ENCODE peak calls at places on chromosomes 12 and 14, in nine cellular contexts. One of them, this sample, is unnamed.
A peak's percentile ranks its signal among the peaks of the same experiment; 100 is the strongest.

GRCh38 chr12:50201987-50202521 is 34.9 kb upstream of the CERS5 start:
- DNase-seq in activated T-cell treated with anti-CD3 and anti-CD28 coated beads, Interleukin-2, amount 50 U/mL, for 4 hours: no peak
- DNase-seq in brain microvascular endothelial cell: peak; percentile 94
- DNase-seq in LoVo: peak; percentile 92
- DNase-seq in cortex of kidney: no peak
- DNase-seq in HTR-8/SVneo: peak; percentile 74
- DNase-seq in activated CD4-positive, CD25-positive, alpha-beta regulatory T cell: no peak
- DNase-seq in fibroblast of lung: peak; percentile 94
- DNase-seq in body of pancreas: peak; percentile 24
- DNase-seq in this sample: no peak

GRCh38 chr14:89695846-89696245 is 258.7 kb downstream of the EFCAB11 start:
- DNase-seq in fibroblast of lung: no peak
- DNase-seq in brain microvascular endothelial cell: no peak
- DNase-seq in HTR-8/SVneo: no peak
- DNase-seq in LoVo: no peak
- DNase-seq in activated CD4-positive, CD25-positive, alpha-beta regulatory T cell: no peak
- DNase-seq in activated T-cell treated with anti-CD3 and anti-CD28 coated beads, Interleukin-2, amount 50 U/mL, for 4 hours: no peak
- DNase-seq in cortex of kidney: no peak
- DNase-seq in body of pancreas: no peak
- DNase-seq in this sample: no peak

GRCh38 chr12:87814625-87815024 is 214.6 kb downstream of the C12orf50 start:
- DNase-seq in LoVo: no peak
- DNase-seq in brain microvascular endothelial cell: peak; percentile 56
- DNase-seq in activated T-cell treated with anti-CD3 and anti-CD28 coated beads, Interleukin-2, amount 50 U/mL, for 4 hours: no peak
- DNase-seq in fibroblast of lung: peak; percentile 85
- DNase-seq in HTR-8/SVneo: no peak
- DNase-seq in activated CD4-positive, CD25-positive, alpha-beta regulatory T cell: no peak
- DNase-seq in body of pancreas: no peak
- DNase-seq in cortex of kidney: no peak
- DNase-seq in this sample: no peak

GRCh38 chr12:115144425-115144824 is 460.4 kb upstream of the TBX3 start:
- DNase-seq in HTR-8/SVneo: no peak
- DNase-seq in activated CD4-positive, CD25-positive, alpha-beta regulatory T cell: no peak
- DNase-seq in LoVo: no peak
- DNase-seq in activated T-cell treated with anti-CD3 and anti-CD28 coated beads, Interleukin-2, amount 50 U/mL, for 4 hours: no peak
- DNase-seq in body of pancreas: no peak
- DNase-seq in brain microvascular endothelial cell: no peak
- DNase-seq in fibroblast of lung: no peak
- DNase-seq in cortex of kidney: no peak
- DNase-seq in this sample: no peak

GRCh38 chr12:19946549-19946948 is 421.8 kb upstream of the PDE3A start:
- DNase-seq in activated T-cell treated with anti-CD3 and anti-CD28 coated beads, Interleukin-2, amount 50 U/mL, for 4 hours: no peak
- DNase-seq in fibroblast of lung: peak; percentile 99
- DNase-seq in LoVo: no peak
- DNase-seq in cortex of kidney: no peak
- DNase-seq in body of pancreas: no peak
- DNase-seq in HTR-8/SVneo: peak; percentile 70
- DNase-seq in activated CD4-positive, CD25-positive, alpha-beta regulatory T cell: no peak
- DNase-seq in brain microvascular endothelial cell: peak; percentile 97
- DNase-seq in this sample: no peak

GRCh38 chr12:68794653-68795253 is 13.2 kb upstream of the MDM2 start:
- DNase-seq in body of pancreas: no peak
- DNase-seq in HTR-8/SVneo: no peak
- DNase-seq in LoVo: no peak
- DNase-seq in fibroblast of lung: peak; percentile 79
- DNase-seq in activated CD4-positive, CD25-positive, alpha-beta regulatory T cell: no peak
- DNase-seq in cortex of kidney: no peak
- DNase-seq in brain microvascular endothelial cell: peak; percentile 73
- DNase-seq in activated T-cell treated with anti-CD3 and anti-CD28 coated beads, Interleukin-2, amount 50 U/mL, for 4 hours: no peak
- DNase-seq in this sample: no peak

GRCh38 chr14:61812347-61813100 is 50.3 kb downstream of the SNAPC1 start:
- DNase-seq in activated CD4-positive, CD25-positive, alpha-beta regulatory T cell: no peak
- DNase-seq in brain microvascular endothelial cell: no peak
- DNase-seq in cortex of kidney: no peak
- DNase-seq in activated T-cell treated with anti-CD3 and anti-CD28 coated beads, Interleukin-2, amount 50 U/mL, for 4 hours: no peak
- DNase-seq in fibroblast of lung: peak; percentile 7
- DNase-seq in body of pancreas: no peak
- DNase-seq in LoVo: no peak
- DNase-seq in HTR-8/SVneo: peak; percentile 79
- DNase-seq in this sample: no peak

GRCh38 chr14:24110060-24110459 is 4.5 kb upstream of the DCAF11 start:
- DNase-seq in activated CD4-positive, CD25-positive, alpha-beta regulatory T cell: no peak
- DNase-seq in body of pancreas: no peak
- DNase-seq in brain microvascular endothelial cell: no peak
- DNase-seq in activated T-cell treated with anti-CD3 and anti-CD28 coated beads, Interleukin-2, amount 50 U/mL, for 4 hours: no peak
- DNase-seq in LoVo: peak; percentile 20
- DNase-seq in fibroblast of lung: no peak
- DNase-seq in cortex of kidney: no peak
- DNase-seq in HTR-8/SVneo: no peak
- DNase-seq in this sample: no peak

GRCh38 chr12:17550011-17550410 is 540.0 kb downstream of the RERGL start:
- DNase-seq in HTR-8/SVneo: no peak
- DNase-seq in body of pancreas: no peak
- DNase-seq in activated CD4-positive, CD25-positive, alpha-beta regulatory T cell: no peak
- DNase-seq in cortex of kidney: no peak
- DNase-seq in LoVo: no peak
- DNase-seq in fibroblast of lung: no peak
- DNase-seq in activated T-cell treated with anti-CD3 and anti-CD28 coated beads, Interleukin-2, amount 50 U/mL, for 4 hours: no peak
- DNase-seq in brain microvascular endothelial cell: no peak
- DNase-seq in this sample: no peak

GRCh38 chr12:111393700-111394275 is 11.9 kb upstream of the SH2B3 start:
- DNase-seq in brain microvascular endothelial cell: no peak
- DNase-seq in HTR-8/SVneo: no peak
- DNase-seq in activated CD4-positive, CD25-positive, alpha-beta regulatory T cell: no peak
- DNase-seq in fibroblast of lung: no peak
- DNase-seq in activated T-cell treated with anti-CD3 and anti-CD28 coated beads, Interleukin-2, amount 50 U/mL, for 4 hours: no peak
- DNase-seq in LoVo: no peak
- DNase-seq in cortex of kidney: no peak
- DNase-seq in body of pancreas: no peak
- DNase-seq in this sample: no peak

GRCh38 chr14:88364710-88365413 is 20.6 kb upstream of the SPATA7 start:
- DNase-seq in brain microvascular endothelial cell: no peak
- DNase-seq in LoVo: no peak
- DNase-seq in activated T-cell treated with anti-CD3 and anti-CD28 coated beads, Interleukin-2, amount 50 U/mL, for 4 hours: no peak
- DNase-seq in activated CD4-positive, CD25-positive, alpha-beta regulatory T cell: no peak
- DNase-seq in body of pancreas: no peak
- DNase-seq in HTR-8/SVneo: no peak
- DNase-seq in cortex of kidney: no peak
- DNase-seq in fibroblast of lung: no peak
- DNase-seq in this sample: no peak

GRCh38 chr12:69896653-69897381 is 71.8 kb downstream of the MYRFL start:
- DNase-seq in LoVo: no peak
- DNase-seq in fibroblast of lung: no peak
- DNase-seq in HTR-8/SVneo: no peak
- DNase-seq in cortex of kidney: no peak
- DNase-seq in brain microvascular endothelial cell: no peak
- DNase-seq in body of pancreas: no peak
- DNase-seq in activated T-cell treated with anti-CD3 and anti-CD28 coated beads, Interleukin-2, amount 50 U/mL, for 4 hours: no peak
- DNase-seq in activated CD4-positive, CD25-positive, alpha-beta regulatory T cell: no peak
- DNase-seq in this sample: no peak

GRCh38 chr14:70709726-70710382 is 68.1 kb downstream of the TTC9 start:
- DNase-seq in activated T-cell treated with anti-CD3 and anti-CD28 coated beads, Interleukin-2, amount 50 U/mL, for 4 hours: no peak
- DNase-seq in HTR-8/SVneo: no peak
- DNase-seq in body of pancreas: no peak
- DNase-seq in LoVo: no peak
- DNase-seq in cortex of kidney: no peak
- DNase-seq in brain microvascular endothelial cell: no peak
- DNase-seq in fibroblast of lung: no peak
- DNase-seq in activated CD4-positive, CD25-positive, alpha-beta regulatory T cell: no peak
- DNase-seq in this sample: no peak

GRCh38 chr14:77638738-77639137 is 22.3 kb upstream of the SPTLC2 start:
- DNase-seq in activated CD4-positive, CD25-positive, alpha-beta regulatory T cell: no peak
- DNase-seq in cortex of kidney: no peak
- DNase-seq in HTR-8/SVneo: peak; percentile 52
- DNase-seq in fibroblast of lung: peak; percentile 96
- DNase-seq in LoVo: peak; percentile 40
- DNase-seq in brain microvascular endothelial cell: peak; percentile 97
- DNase-seq in body of pancreas: no peak
- DNase-seq in activated T-cell treated with anti-CD3 and anti-CD28 coated beads, Interleukin-2, amount 50 U/mL, for 4 hours: no peak
- DNase-seq in this sample: no peak

GRCh38 chr14:72546359-72547035 is 347.4 kb downstream of the DPF3 start:
- DNase-seq in activated T-cell treated with anti-CD3 and anti-CD28 coated beads, Interleukin-2, amount 50 U/mL, for 4 hours: no peak
- DNase-seq in LoVo: no peak
- DNase-seq in activated CD4-positive, CD25-positive, alpha-beta regulatory T cell: no peak
- DNase-seq in brain microvascular endothelial cell: no peak
- DNase-seq in cortex of kidney: no peak
- DNase-seq in HTR-8/SVneo: no peak
- DNase-seq in fibroblast of lung: no peak
- DNase-seq in body of pancreas: no peak
- DNase-seq in this sample: no peak

GRCh38 chr14:101083564-101084435 is 180.3 kb upstream of the RTL1 start:
- DNase-seq in body of pancreas: no peak
- DNase-seq in LoVo: no peak
- DNase-seq in activated T-cell treated with anti-CD3 and anti-CD28 coated beads, Interleukin-2, amount 50 U/mL, for 4 hours: no peak
- DNase-seq in fibroblast of lung: no peak
- DNase-seq in activated CD4-positive, CD25-positive, alpha-beta regulatory T cell: no peak
- DNase-seq in HTR-8/SVneo: no peak
- DNase-seq in brain microvascular endothelial cell: no peak
- DNase-seq in cortex of kidney: no peak
- DNase-seq in this sample: no peak

GRCh38 chr12:123942277-123942653 is 30.4 kb downstream of the CCDC92 start:
- DNase-seq in brain microvascular endothelial cell: peak; percentile 83
- DNase-seq in HTR-8/SVneo: peak; percentile 33
- DNase-seq in fibroblast of lung: peak; percentile 89
- DNase-seq in body of pancreas: no peak
- DNase-seq in LoVo: no peak
- DNase-seq in activated T-cell treated with anti-CD3 and anti-CD28 coated beads, Interleukin-2, amount 50 U/mL, for 4 hours: no peak
- DNase-seq in activated CD4-positive, CD25-positive, alpha-beta regulatory T cell: no peak
- DNase-seq in cortex of kidney: no peak
- DNase-seq in this sample: no peak

GRCh38 chr12:69284131-69284530 is 44.8 kb downstream of the CPSF6 start:
- DNase-seq in activated CD4-positive, CD25-positive, alpha-beta regulatory T cell: no peak
- DNase-seq in brain microvascular endothelial cell: peak; percentile 73
- DNase-seq in body of pancreas: peak; percentile 71
- DNase-seq in activated T-cell treated with anti-CD3 and anti-CD28 coated beads, Interleukin-2, amount 50 U/mL, for 4 hours: no peak
- DNase-seq in cortex of kidney: no peak
- DNase-seq in HTR-8/SVneo: peak; percentile 23
- DNase-seq in fibroblast of lung: peak; percentile 78
- DNase-seq in LoVo: peak; percentile 89
- DNase-seq in this sample: no peak

GRCh38 chr12:49297695-49298060 is 2.7 kb downstream of the PRPH start:
- DNase-seq in cortex of kidney: no peak
- DNase-seq in activated T-cell treated with anti-CD3 and anti-CD28 coated beads, Interleukin-2, amount 50 U/mL, for 4 hours: no peak
- DNase-seq in LoVo: no peak
- DNase-seq in HTR-8/SVneo: no peak
- DNase-seq in fibroblast of lung: no peak
- DNase-seq in body of pancreas: no peak
- DNase-seq in activated CD4-positive, CD25-positive, alpha-beta regulatory T cell: no peak
- DNase-seq in brain microvascular endothelial cell: no peak
- DNase-seq in this sample: no peak

GRCh38 chr14:68716698-68717097 is 76.2 kb downstream of the ZFP36L1 start:
- DNase-seq in activated T-cell treated with anti-CD3 and anti-CD28 coated beads, Interleukin-2, amount 50 U/mL, for 4 hours: no peak
- DNase-seq in activated CD4-positive, CD25-positive, alpha-beta regulatory T cell: no peak
- DNase-seq in brain microvascular endothelial cell: no peak
- DNase-seq in cortex of kidney: no peak
- DNase-seq in LoVo: no peak
- DNase-seq in HTR-8/SVneo: no peak
- DNase-seq in fibroblast of lung: no peak
- DNase-seq in body of pancreas: peak; percentile 49
- DNase-seq in this sample: no peak

GRCh38 chr12:89140141-89140540 is 212.2 kb downstream of the DUSP6 start:
- DNase-seq in fibroblast of lung: peak; percentile 28
- DNase-seq in LoVo: no peak
- DNase-seq in brain microvascular endothelial cell: no peak
- DNase-seq in HTR-8/SVneo: no peak
- DNase-seq in body of pancreas: no peak
- DNase-seq in activated CD4-positive, CD25-positive, alpha-beta regulatory T cell: no peak
- DNase-seq in cortex of kidney: no peak
- DNase-seq in activated T-cell treated with anti-CD3 and anti-CD28 coated beads, Interleukin-2, amount 50 U/mL, for 4 hours: no peak
- DNase-seq in this sample: no peak

GRCh38 chr12:54376596-54377468 is 7.7 kb downstream of the ZNF385A start:
- DNase-seq in body of pancreas: no peak
- DNase-seq in fibroblast of lung: no peak
- DNase-seq in activated T-cell treated with anti-CD3 and anti-CD28 coated beads, Interleukin-2, amount 50 U/mL, for 4 hours: no peak
- DNase-seq in activated CD4-positive, CD25-positive, alpha-beta regulatory T cell: no peak
- DNase-seq in HTR-8/SVneo: no peak
- DNase-seq in LoVo: no peak
- DNase-seq in brain microvascular endothelial cell: no peak
- DNase-seq in cortex of kidney: no peak
- DNase-seq in this sample: no peak

GRCh38 chr14:21408152-21408551 is 24.3 kb upstream of the SUPT16H start:
- DNase-seq in fibroblast of lung: peak; percentile 76
- DNase-seq in body of pancreas: no peak
- DNase-seq in brain microvascular endothelial cell: peak; percentile 81
- DNase-seq in HTR-8/SVneo: no peak
- DNase-seq in cortex of kidney: no peak
- DNase-seq in activated T-cell treated with anti-CD3 and anti-CD28 coated beads, Interleukin-2, amount 50 U/mL, for 4 hours: no peak
- DNase-seq in activated CD4-positive, CD25-positive, alpha-beta regulatory T cell: no peak
- DNase-seq in LoVo: no peak
- DNase-seq in this sample: no peak

GRCh38 chr12:52029686-52030085 is 21.6 kb upstream of the NR4A1 start:
- DNase-seq in activated T-cell treated with anti-CD3 and anti-CD28 coated beads, Interleukin-2, amount 50 U/mL, for 4 hours: no peak
- DNase-seq in LoVo: no peak
- DNase-seq in activated CD4-positive, CD25-positive, alpha-beta regulatory T cell: no peak
- DNase-seq in fibroblast of lung: no peak
- DNase-seq in HTR-8/SVneo: no peak
- DNase-seq in brain microvascular endothelial cell: peak; percentile 78
- DNase-seq in cortex of kidney: no peak
- DNase-seq in body of pancreas: no peak
- DNase-seq in this sample: no peak

GRCh38 chr14:95564060-95564459 is 29.2 kb downstream of the GLRX5 start:
- DNase-seq in cortex of kidney: no peak
- DNase-seq in HTR-8/SVneo: no peak
- DNase-seq in activated CD4-positive, CD25-positive, alpha-beta regulatory T cell: no peak
- DNase-seq in activated T-cell treated with anti-CD3 and anti-CD28 coated beads, Interleukin-2, amount 50 U/mL, for 4 hours: no peak
- DNase-seq in body of pancreas: peak; percentile 43
- DNase-seq in fibroblast of lung: peak; percentile 59
- DNase-seq in brain microvascular endothelial cell: no peak
- DNase-seq in LoVo: no peak
- DNase-seq in this sample: no peak

GRCh38 chr12:54932691-54933090 is 51.9 kb downstream of the TESPA1 start:
- DNase-seq in LoVo: no peak
- DNase-seq in brain microvascular endothelial cell: no peak
- DNase-seq in HTR-8/SVneo: no peak
- DNase-seq in activated T-cell treated with anti-CD3 and anti-CD28 coated beads, Interleukin-2, amount 50 U/mL, for 4 hours: no peak
- DNase-seq in cortex of kidney: no peak
- DNase-seq in fibroblast of lung: peak; percentile 11
- DNase-seq in body of pancreas: no peak
- DNase-seq in activated CD4-positive, CD25-positive, alpha-beta regulatory T cell: no peak
- DNase-seq in this sample: no peak

GRCh38 chr14:68627050-68627867 is 165.6 kb downstream of the ZFP36L1 start:
- DNase-seq in activated CD4-positive, CD25-positive, alpha-beta regulatory T cell: no peak
- DNase-seq in activated T-cell treated with anti-CD3 and anti-CD28 coated beads, Interleukin-2, amount 50 U/mL, for 4 hours: no peak
- DNase-seq in body of pancreas: peak; percentile 79
- DNase-seq in brain microvascular endothelial cell: no peak
- DNase-seq in fibroblast of lung: peak; percentile 62
- DNase-seq in cortex of kidney: no peak
- DNase-seq in HTR-8/SVneo: no peak
- DNase-seq in LoVo: peak; percentile 19
- DNase-seq in this sample: no peak

GRCh38 chr12:112122823-112123690 is 2.3 kb upstream of the TRAFD1 start:
- DNase-seq in activated T-cell treated with anti-CD3 and anti-CD28 coated beads, Interleukin-2, amount 50 U/mL, for 4 hours: no peak
- DNase-seq in cortex of kidney: no peak
- DNase-seq in fibroblast of lung: peak; percentile 59
- DNase-seq in activated CD4-positive, CD25-positive, alpha-beta regulatory T cell: no peak
- DNase-seq in body of pancreas: no peak
- DNase-seq in HTR-8/SVneo: no peak
- DNase-seq in brain microvascular endothelial cell: peak; percentile 40
- DNase-seq in LoVo: no peak
- DNase-seq in this sample: no peak

GRCh38 chr12:45268672-45269406 is 52.9 kb downstream of the ANO6 start:
- DNase-seq in body of pancreas: peak; percentile 70
- DNase-seq in cortex of kidney: no peak
- DNase-seq in activated T-cell treated with anti-CD3 and anti-CD28 coated beads, Interleukin-2, amount 50 U/mL, for 4 hours: no peak
- DNase-seq in LoVo: peak; percentile 85
- DNase-seq in HTR-8/SVneo: peak; percentile 47
- DNase-seq in activated CD4-positive, CD25-positive, alpha-beta regulatory T cell: no peak
- DNase-seq in brain microvascular endothelial cell: peak; percentile 90
- DNase-seq in fibroblast of lung: peak; percentile 95
- DNase-seq in this sample: no peak

GRCh38 chr14:50013934-50014333 is 102.4 kb downstream of the VCPKMT start:
- DNase-seq in HTR-8/SVneo: no peak
- DNase-seq in cortex of kidney: no peak
- DNase-seq in LoVo: no peak
- DNase-seq in activated CD4-positive, CD25-positive, alpha-beta regulatory T cell: no peak
- DNase-seq in fibroblast of lung: no peak
- DNase-seq in brain microvascular endothelial cell: no peak
- DNase-seq in body of pancreas: no peak
- DNase-seq in activated T-cell treated with anti-CD3 and anti-CD28 coated beads, Interleukin-2, amount 50 U/mL, for 4 hours: no peak
- DNase-seq in this sample: no peak

GRCh38 chr14:65604946-65605345 is 192.4 kb downstream of the FUT8 start:
- DNase-seq in activated CD4-positive, CD25-positive, alpha-beta regulatory T cell: no peak
- DNase-seq in body of pancreas: no peak
- DNase-seq in fibroblast of lung: no peak
- DNase-seq in cortex of kidney: no peak
- DNase-seq in brain microvascular endothelial cell: no peak
- DNase-seq in LoVo: no peak
- DNase-seq in activated T-cell treated with anti-CD3 and anti-CD28 coated beads, Interleukin-2, amount 50 U/mL, for 4 hours: no peak
- DNase-seq in HTR-8/SVneo: no peak
- DNase-seq in this sample: no peak